ENCODE peak calls at places on chromosomes 3 and 15, in six cellular contexts. K, Y, H, O, Q and E are unnamed samples.

GRCh38 chr3:16768956-16769355 is 115.8 kb upstream of the PLCL2 start:
- DNase-seq in Q (no peak), O (no peak), K (no peak), Y (no peak), H (no peak), E (no peak)

GRCh38 chr3:151195818-151196217 is 7.2 kb downstream of the GPR171 start:
- DNase-seq in K (no peak), Q (no peak), H (no peak), Y (no peak), O (no peak), E (no peak)

GRCh38 chr15:93941687-93942086 is 289.7 kb upstream of the MCTP2 start:
- DNase-seq in K (no peak), Q (no peak), Y (no peak), O (no peak), H (no peak), E (no peak)

GRCh38 chr3:125042725-125043406 is 12.9 kb downstream of the HEG1 start:
- DNase-seq in O (no peak), Q (no peak), H (peak; percentile 26), Y (no peak), K (no peak), E (peak; percentile 40)

GRCh38 chr3:152350139-152350538 is 81.4 kb downstream of the MBNL1 start:
- DNase-seq in H (no peak), Q (no peak), O (no peak), K (no peak), Y (no peak), E (no peak)

GRCh38 chr3:191239439-191240035 is 40.5 kb downstream of the OSTN start:
- DNase-seq in Q (no peak), Y (no peak), K (no peak), H (no peak), O (no peak), E (no peak)

GRCh38 chr3:136753112-136753939 is 1.1 kb upstream of the STAG1 start:
- DNase-seq in H (no peak), K (no peak), Y (no peak), O (no peak), Q (peak; percentile 59), E (no peak)

GRCh38 chr15:41568350-41569017 is 9.5 kb downstream of the TYRO3 start:
- DNase-seq in O (peak; percentile 60), Q (no peak), K (peak; percentile 79), H (no peak), Y (peak; percentile 89), E (no peak)

GRCh38 chr3:153163349-153164008 is 1.5 kb downstream of the RAP2B start:
- DNase-seq in Y (no peak), H (no peak), K (no peak), O (peak; percentile 60), Q (peak; percentile 9), E (no peak)

GRCh38 chr3:155714295-155714718 is 30.6 kb downstream of the PLCH1 start:
- DNase-seq in K (peak; percentile 18), Y (peak; percentile 66), Q (no peak), H (no peak), O (no peak), E (no peak)

GRCh38 chr3:149581681-149582349 is 76.0 kb downstream of the WWTR1 start:
- DNase-seq in Q (no peak), Y (no peak), O (peak; percentile 10), H (no peak), K (peak; percentile 37), E (no peak)

GRCh38 chr3:62562017-62562416 is 188.7 kb upstream of the FEZF2 start:
- DNase-seq in H (no peak), O (no peak), Q (no peak), K (no peak), Y (no peak), E (no peak)

GRCh38 chr15:29773816-29774215 is 48.5 kb downstream of the TJP1 start:
- DNase-seq in O (no peak), Y (no peak), K (no peak), H (no peak), Q (no peak), E (no peak)

GRCh38 chr15:79524531-79524930 is 92.4 kb downstream of the MINAR1 start:
- DNase-seq in O (no peak), H (no peak), Y (no peak), Q (no peak), K (no peak), E (no peak)

GRCh38 chr3:10774825-10775224 is 41.2 kb upstream of the SLC6A11 start:
- DNase-seq in Q (no peak), O (no peak), Y (no peak), H (no peak), K (no peak), E (no peak)

GRCh38 chr15:91456251-91456718 is 356.2 kb downstream of the SV2B start:
- DNase-seq in K (peak; percentile 51), Y (no peak), H (no peak), Q (no peak), O (no peak), E (no peak)

DNA sequence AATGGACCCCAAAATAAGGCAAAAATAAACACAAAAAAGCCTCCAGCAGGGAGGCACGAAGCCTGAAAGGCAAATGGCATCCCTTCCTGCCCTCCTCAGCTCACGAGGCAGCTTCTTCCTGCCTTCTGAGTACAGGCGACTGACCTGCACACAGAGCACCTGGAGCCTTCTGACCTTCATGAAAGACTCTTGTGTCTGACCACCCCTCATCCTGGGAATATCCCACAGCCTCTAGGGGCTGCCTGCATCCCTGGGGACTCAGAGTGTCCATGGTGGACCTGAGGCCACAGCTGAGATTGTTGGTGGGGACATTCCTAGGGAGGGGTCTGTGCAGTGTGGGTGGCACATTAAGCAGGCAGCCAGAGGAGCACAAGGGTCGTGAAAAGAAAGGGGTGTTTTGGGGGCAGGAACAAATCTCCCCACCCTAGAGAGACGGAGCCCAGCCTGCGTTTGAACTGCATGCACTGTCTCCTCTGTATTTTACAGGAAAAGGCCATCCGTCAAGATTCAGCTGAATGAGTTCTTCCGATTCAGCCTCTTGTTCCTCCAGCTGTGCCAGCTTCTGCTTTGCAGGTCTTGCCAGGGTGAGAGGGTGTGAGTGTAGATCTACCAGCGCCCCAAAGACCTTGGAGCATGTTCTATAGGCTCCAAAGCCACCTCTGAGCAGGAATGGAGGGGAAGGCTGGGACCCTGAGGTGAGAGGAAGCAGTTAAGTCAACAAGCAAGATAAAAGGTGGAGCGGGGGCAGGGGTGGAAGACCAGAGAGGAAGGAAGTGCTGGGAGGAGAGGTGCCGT is 80.4 kb upstream of the MEF2A start:
- DNase-seq in H (no peak), Q (peak; percentile 37), O (no peak), K (no peak), Y (no peak), E (no peak)
- H3K27ac ChIP-seq in H (peak overlapping the region; percentile 15), Q (no peak overlapping the region), O (peak overlapping the region; percentile 30), K (peak overlapping the region; percentile 10), Y (no peak overlapping the region), E (peak overlapping the region; percentile 49)

GRCh38 chr3:184377374-184377773 is 633 bp downstream of the THPO start:
- DNase-seq in Q (no peak), H (no peak), K (no peak), Y (no peak), O (no peak), E (no peak)

GRCh38 chr3:184379375-184380209 is at the start of gene CHRD:
- DNase-seq in Q (no peak), H (no peak), Y (no peak), K (no peak), O (no peak), E (no peak)

GRCh38 chr3:184380210-184380626 is 364 bp downstream of the CHRD start:
- DNase-seq in Q (no peak), O (peak; percentile 26), K (peak; percentile 81), H (no peak), Y (peak; percentile 71), E (peak; percentile 35)

GRCh38 chr3:184377882-184378445 is at the start of gene THPO:
- DNase-seq in Y (peak; percentile 67), Q (no peak), O (no peak), H (no peak), K (peak; percentile 79), E (no peak)

DNA sequence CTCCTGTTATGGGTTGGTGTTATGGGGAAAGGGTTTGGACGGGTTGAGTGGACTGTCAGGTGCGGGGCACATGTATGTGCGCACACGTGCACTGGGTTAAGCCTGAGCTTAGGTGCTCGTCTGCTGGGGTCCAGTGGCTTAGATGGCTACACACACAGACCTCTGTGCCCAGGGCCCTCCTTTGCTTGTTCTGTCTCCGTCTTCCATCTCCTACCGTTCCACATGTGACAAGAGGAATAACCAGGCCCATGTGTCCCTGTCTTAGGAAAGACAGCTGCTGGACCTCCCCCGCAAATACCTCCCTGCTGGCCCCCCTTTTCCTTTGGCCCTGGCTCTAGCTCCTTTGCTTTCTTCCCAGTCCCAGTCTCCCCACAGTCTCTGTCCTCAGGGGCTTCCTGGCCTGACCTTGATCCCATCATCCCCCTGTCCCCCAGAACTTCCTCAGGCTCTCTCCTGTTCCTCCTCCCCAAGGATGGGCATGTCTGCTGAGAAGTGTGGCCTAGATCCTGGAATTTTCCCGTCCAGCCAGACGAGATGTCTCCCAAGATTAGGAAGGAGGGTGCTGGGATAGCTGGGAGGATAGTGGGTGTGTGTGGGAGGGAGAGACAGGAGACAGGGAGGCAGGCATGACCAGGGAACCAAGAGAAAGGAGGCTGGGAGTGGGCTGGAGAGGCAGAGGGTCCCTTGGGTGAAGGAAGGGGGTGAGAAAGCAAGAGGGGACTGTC is 805 bp upstream of the THPO start:
- DNase-seq in O (no peak), Q (no peak), H (no peak), K (no peak), Y (no peak), E (no peak)
- H3K27ac ChIP-seq in O (no peak overlapping the region), Q (no peak overlapping the region), H (no peak overlapping the region), K (peak overlapping the region; percentile 32), Y (no peak overlapping the region), E (no peak overlapping the region)

DNA sequence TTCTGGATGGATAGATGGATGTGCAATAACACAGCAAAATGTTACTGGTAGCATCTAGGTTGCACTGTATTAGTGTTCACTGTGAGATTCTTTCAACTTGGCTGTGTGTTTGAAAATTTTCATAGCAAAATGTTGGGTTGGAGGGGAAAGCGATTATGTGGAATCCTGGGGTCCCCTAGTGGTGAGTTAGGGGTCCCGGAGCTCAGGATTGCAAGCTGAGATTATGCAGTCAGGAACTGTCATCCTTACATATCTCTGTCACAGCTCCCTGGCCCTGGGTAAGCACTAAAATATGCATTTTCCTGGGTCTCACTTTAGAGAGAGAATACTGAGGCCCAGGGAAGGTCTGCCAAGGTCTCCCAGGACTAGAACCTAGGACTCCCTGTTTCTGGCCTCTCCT is 77.2 kb downstream of the CEMIP start:
- DNase-seq in K (no peak), Y (no peak), Q (no peak), O (no peak), H (no peak), E (no peak)
- H3K27ac ChIP-seq in K (peak overlapping the region; percentile 51), Y (no peak overlapping the region), Q (no peak overlapping the region), O (no peak overlapping the region), H (no peak overlapping the region), E (no peak overlapping the region)

DNA sequence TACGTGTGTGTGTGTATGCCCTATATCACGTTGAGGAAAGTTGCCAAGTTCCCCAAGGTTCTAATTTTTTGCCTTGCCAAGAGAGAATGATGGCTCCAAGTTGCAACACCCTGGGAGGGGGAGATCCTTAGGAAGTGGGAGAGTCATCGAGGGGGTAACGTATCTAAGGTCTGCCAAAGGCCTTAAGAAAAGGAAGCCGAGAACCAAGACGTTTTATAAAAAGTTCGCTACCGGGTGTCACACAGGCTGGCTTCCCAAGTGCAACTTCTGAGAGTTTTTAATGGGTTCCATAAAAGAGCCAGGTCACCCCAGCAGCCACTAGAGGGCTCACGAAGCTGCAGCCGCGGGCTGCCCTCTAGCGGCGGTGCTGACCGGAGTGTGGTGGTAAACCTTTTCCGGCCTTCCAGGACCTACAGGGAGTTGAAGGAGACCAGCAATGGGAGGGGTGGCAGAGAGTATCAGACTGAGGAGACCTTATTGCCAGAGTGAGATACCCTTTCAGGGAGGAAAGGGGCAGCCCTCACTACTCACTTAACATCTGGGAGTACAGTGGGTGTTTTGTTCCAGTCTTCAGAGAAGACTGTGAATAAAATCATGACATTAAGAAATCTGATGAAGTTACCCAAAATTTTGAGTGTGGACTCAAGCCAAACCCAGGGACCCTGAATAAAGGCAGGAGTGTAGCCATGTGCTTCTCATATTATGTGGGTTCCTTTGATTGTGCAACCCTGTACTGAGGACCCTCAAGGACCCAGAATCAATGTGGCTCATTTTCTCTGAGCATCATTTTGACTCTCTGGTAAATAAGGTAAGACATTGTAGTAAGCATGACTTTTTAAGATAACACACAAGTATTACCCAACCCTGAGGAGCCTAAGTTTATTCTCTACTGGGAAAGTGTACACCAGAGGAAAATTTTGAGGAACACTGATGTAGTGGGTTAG is 2.5 kb upstream of the RFX7 start:
- DNase-seq in O (peak; percentile 73), Y (peak; percentile 95), H (peak; percentile 48), Q (peak; percentile 92), K (peak; percentile 91), E (peak; percentile 76)
- H3K27ac ChIP-seq in O (no peak overlapping the region), Y (no peak overlapping the region), H (peak overlapping the region; percentile 41), Q (peak overlapping the region; percentile 64), K (peak overlapping the region; percentile 83), E (no peak overlapping the region)